ENCODE peak calls at places on chromosomes 5 and 9, in seven cellular contexts. S, L, E, X, I, Y and U are unnamed samples.

GRCh38 chr9:37650873-37651768 is at the start of gene FRMPD1:
- DNase-seq in S (peak), L (peak), E (peak), X (peak), I (peak), Y (peak), U (no peak)

GRCh38 chr5:83551826-83552225 is 80.3 kb downstream of the VCAN start:
- DNase-seq in S (peak), L (peak), E (no peak), X (no peak), I (peak), Y (peak), U (no peak)

GRCh38 chr5:59061377-59061776 is 478.5 kb downstream of the RAB3C start:
- DNase-seq in S (no peak), L (peak), E (no peak), X (no peak), I (no peak), Y (peak), U (no peak)

GRCh38 chr9:89899476-89900047 is 294.8 kb downstream of the GADD45G start:
- DNase-seq in S (no peak), L (no peak), E (no peak), X (no peak), I (no peak), Y (no peak), U (peak)

GRCh38 chr5:5950658-5951057 is 427.7 kb downstream of the MED10 start:
- DNase-seq in S (no peak), L (no peak), E (no peak), X (no peak), I (no peak), Y (no peak), U (no peak)

GRCh38 chr5:84779206-84779605 is 394.5 kb upstream of the EDIL3 start:
- DNase-seq in S (no peak), L (no peak), E (no peak), X (no peak), I (no peak), Y (no peak), U (no peak)

GRCh38 chr9:89617978-89618377 is 13.2 kb downstream of the GADD45G start:
- DNase-seq in S (no peak), L (no peak), E (no peak), X (no peak), I (no peak), Y (no peak), U (no peak)

GRCh38 chr5:118956727-118957126 is 31.6 kb downstream of the DTWD2 start:
- DNase-seq in S (peak), L (peak), E (no peak), X (peak), I (no peak), Y (peak), U (no peak)

GRCh38 chr5:3801967-3802366 is 206.3 kb downstream of the IRX1 start:
- DNase-seq in S (no peak), L (no peak), E (no peak), X (no peak), I (no peak), Y (no peak), U (no peak)

GRCh38 chr9:129845373-129845772 is 10.1 kb downstream of the USP20 start:
- DNase-seq in S (no peak), L (no peak), E (no peak), X (no peak), I (no peak), Y (no peak), U (no peak)

GRCh38 chr5:56852228-56853000 is 37.1 kb downstream of the MAP3K1 start:
- DNase-seq in S (peak), L (peak), E (no peak), X (no peak), I (peak), Y (peak), U (no peak)

GRCh38 chr5:57258943-57259342 is 85.1 kb downstream of the GPBP1 start:
- DNase-seq in S (no peak), L (no peak), E (no peak), X (no peak), I (no peak), Y (no peak), U (no peak)

GRCh38 chr5:10633271-10634049 is 69.6 kb downstream of the ANKRD33B start:
- DNase-seq in S (no peak), L (no peak), E (no peak), X (no peak), I (no peak), Y (no peak), U (no peak)

GRCh38 chr9:133141833-133142594 is 21.0 kb upstream of the RALGDS start:
- DNase-seq in S (no peak), L (no peak), E (no peak), X (no peak), I (no peak), Y (no peak), U (no peak)

GRCh38 chr5:170639221-170639925 is 135.6 kb downstream of the KCNIP1 start:
- DNase-seq in S (no peak), L (no peak), E (no peak), X (no peak), I (no peak), Y (no peak), U (no peak)

GRCh38 chr9:135017916-135018915 is 69.3 kb upstream of the OLFM1 start:
- DNase-seq in S (no peak), L (no peak), E (no peak), X (no peak), I (no peak), Y (no peak), U (no peak)

GRCh38 chr9:34635556-34635955 is 2.0 kb downstream of the SIGMAR1 start:
- DNase-seq in S (no peak), L (no peak), E (peak), X (no peak), I (no peak), Y (no peak), U (no peak)

GRCh38 chr9:137365056-137365455 is 57.9 kb downstream of the EXD3 start:
- DNase-seq in S (no peak), L (no peak), E (no peak), X (no peak), I (no peak), Y (no peak), U (no peak)

GRCh38 chr9:133969681-133970580 is 22.2 kb downstream of the VAV2 start:
- DNase-seq in S (no peak), L (no peak), E (no peak), X (no peak), I (no peak), Y (no peak), U (no peak)

GRCh38 chr9:91560301-91560700 is 136.7 kb upstream of the NFIL3 start:
- DNase-seq in S (peak), L (peak), E (no peak), X (no peak), I (no peak), Y (peak), U (no peak)

GRCh38 chr5:31453522-31453921 is 78.4 kb downstream of the DROSHA start:
- DNase-seq in S (no peak), L (no peak), E (no peak), X (no peak), I (no peak), Y (no peak), U (no peak)

GRCh38 chr9:14627513-14627912 is 65.7 kb downstream of the ZDHHC21 start:
- DNase-seq in S (no peak), L (no peak), E (no peak), X (no peak), I (no peak), Y (no peak), U (no peak)

GRCh38 chr9:79569814-79570448 is 1.8 kb upstream of the TLE4 start:
- DNase-seq in S (no peak), L (no peak), E (no peak), X (peak), I (no peak), Y (peak), U (no peak)

GRCh38 chr5:137566780-137567179 is 67.7 kb upstream of the SPOCK1 start:
- DNase-seq in S (no peak), L (no peak), E (no peak), X (no peak), I (no peak), Y (no peak), U (no peak)

GRCh38 chr5:14594378-14595074 is 12.9 kb downstream of the OTULINL start:
- DNase-seq in S (no peak), L (no peak), E (no peak), X (no peak), I (no peak), Y (no peak), U (no peak)

GRCh38 chr9:86281577-86282076 is 711 bp downstream of the ISCA1 start:
- DNase-seq in S (no peak), L (no peak), E (no peak), X (peak), I (no peak), Y (peak), U (no peak)

GRCh38 chr9:126309427-126310179 is 17.0 kb upstream of the MVB12B start:
- DNase-seq in S (no peak), L (no peak), E (no peak), X (no peak), I (no peak), Y (no peak), U (no peak)

GRCh38 chr9:127741831-127742434 is 6.8 kb upstream of the TOR2A start:
- DNase-seq in S (no peak), L (no peak), E (peak), X (peak), I (peak), Y (no peak), U (no peak)

GRCh38 chr5:73451218-73452130 is 2.9 kb upstream of the FOXD1 start:
- DNase-seq in S (peak), L (peak), E (peak), X (peak), I (peak), Y (peak), U (no peak)
- H3K4me3 ChIP-seq in S (no peak), L (peak), E (peak), X (peak), I (peak), Y (no peak), U (peak)

GRCh38 chr5:35671516-35671915 is 53.9 kb downstream of the SPEF2 start:
- DNase-seq in S (no peak), L (no peak), E (no peak), X (no peak), I (no peak), Y (no peak), U (no peak)
- H3K4me3 ChIP-seq in S (no peak), L (no peak), E (no peak), X (no peak), I (no peak), Y (no peak), U (no peak)

DNA sequence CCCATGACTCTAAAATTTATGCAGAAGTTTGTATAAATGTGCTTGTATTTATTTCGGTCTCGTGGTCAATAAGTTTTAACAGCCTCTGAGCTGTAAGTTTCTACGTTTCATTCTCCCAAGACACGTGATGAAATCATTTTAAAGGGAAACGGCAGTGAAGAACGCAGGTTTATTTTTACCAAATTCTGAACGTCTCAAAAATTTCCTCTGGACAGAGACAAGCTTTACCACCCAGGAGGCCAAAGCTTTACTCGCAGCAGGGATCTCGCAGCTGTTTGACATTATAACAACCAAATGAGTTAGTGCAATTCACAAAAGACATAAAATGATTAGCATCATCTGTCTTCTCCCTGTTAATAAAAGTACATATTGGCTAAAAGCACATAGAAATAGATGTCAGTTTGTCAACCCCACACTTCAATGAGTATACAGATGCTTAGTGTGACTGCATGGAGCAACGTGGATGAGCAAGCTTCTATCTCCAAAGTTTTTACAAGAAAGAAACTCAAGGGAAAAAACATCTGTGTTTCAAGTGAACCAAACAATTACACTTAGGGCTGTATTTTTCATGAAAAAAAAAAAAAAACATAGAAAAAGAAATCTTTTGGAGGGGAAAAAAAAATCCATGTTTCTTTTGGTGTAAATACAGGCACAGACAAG is 2.5 kb downstream of the SEMA5A start:
- DNase-seq in S (no peak), L (peak), E (no peak), X (no peak), I (peak), Y (peak), U (no peak)
- H3K4me3 ChIP-seq in S (peak), L (peak), E (no peak), X (peak), I (peak), Y (peak), U (peak)

DNA sequence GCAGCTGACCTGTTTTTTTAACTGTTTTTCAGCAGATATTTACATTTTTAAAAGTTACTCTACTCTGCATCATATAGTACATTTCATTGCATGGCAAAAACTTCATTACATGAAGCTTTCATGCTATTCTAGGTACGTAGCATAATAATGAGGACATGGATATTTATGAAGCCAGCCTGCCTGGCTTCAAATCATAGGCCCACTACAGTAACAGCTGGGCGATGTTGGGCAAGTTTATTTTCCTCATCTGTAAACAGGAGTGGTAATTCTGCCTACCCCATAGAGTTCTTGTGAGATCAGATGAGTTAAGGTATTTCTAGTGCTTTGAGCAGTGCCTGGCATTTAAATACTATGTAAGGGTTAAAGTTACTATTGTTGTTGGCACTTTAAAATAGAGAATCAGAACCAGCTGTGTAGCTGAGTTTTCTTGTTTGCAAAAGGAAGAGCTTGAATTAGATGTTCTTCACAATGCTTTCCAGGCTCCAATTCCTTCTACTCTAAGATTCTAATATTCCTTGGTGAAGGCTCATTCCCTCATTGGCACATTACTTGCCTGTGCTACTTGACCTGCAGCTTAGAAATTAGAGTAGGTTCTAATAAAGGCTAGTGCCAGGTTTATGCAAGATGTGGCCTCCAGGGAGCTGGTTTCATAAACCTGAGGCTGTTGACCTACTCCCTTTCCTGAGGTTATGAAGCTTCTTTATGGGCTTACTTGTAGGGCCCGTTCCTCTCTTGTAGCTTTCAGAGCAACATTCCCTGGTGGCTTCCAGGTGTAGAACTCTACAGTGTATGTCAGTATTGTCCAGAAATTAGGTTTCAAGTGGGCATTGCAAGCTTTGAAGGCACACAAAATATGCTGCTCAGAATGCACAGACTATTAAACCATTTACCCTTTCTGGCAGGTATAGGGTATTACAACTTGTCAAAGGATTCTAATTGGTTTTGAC is 14.5 kb downstream of the ANP32B start:
- DNase-seq in S (no peak), L (no peak), E (no peak), X (no peak), I (no peak), Y (no peak), U (no peak)
- H3K4me3 ChIP-seq in S (no peak), L (no peak), E (peak), X (no peak), I (no peak), Y (no peak), U (no peak)